ENCODE peak calls at places on chromosomes 11 and 22, in four cellular contexts. S is psoas muscle; X is ovary; L is activated T-helper 1 cell treated with anti-CD3 and anti-CD28 coated beads, Interleukin-12 subunit alpha, Interleukin-12 subunit beta, Interleukin-2, Interleukin-4 antibody, amounts not matched to agents 30 ng/mL and 10 ng/mL and 1 ng/mL, durations not matched to agents 14 hours and 24 hours and 36 hours. N is an unnamed sample.

GRCh38 chr11:69553416-69554357 is 72.2 kb downstream of the LINC01488 start:
- DNase-seq in S (no peak), X (no peak), L (no peak), N (peak)

GRCh38 chr11:63146586-63146985 is 2.6 kb upstream of the SLC22A24 start:
- DNase-seq in S (no peak), X (no peak), L (no peak), N (no peak)

GRCh38 chr22:45553333-45554039 is 50.8 kb downstream of the FBLN1 start:
- DNase-seq in S (peak), X (peak), L (peak), N (peak)

GRCh38 chr11:17413414-17414316 is 25.2 kb upstream of the KCNJ11 start:
- DNase-seq in S (peak), X (no peak), L (no peak), N (no peak)

GRCh38 chr11:12280838-12281565 is 96.4 kb upstream of the PARVA start:
- DNase-seq in S (no peak), X (no peak), L (no peak), N (peak)

GRCh38 chr22:48258108-48258705 is 1495.8 kb downstream of the TBC1D22A start:
- DNase-seq in S (no peak), X (no peak), L (no peak), N (peak)

GRCh38 chr11:130531061-130531460 is 82.6 kb downstream of the ADAMTS15 start:
- DNase-seq in S (no peak), X (no peak), L (no peak), N (no peak)

GRCh38 chr22:50059881-50060262 is 1.8 kb upstream of the TTLL8 start:
- DNase-seq in S (no peak), X (no peak), L (no peak), N (no peak)

GRCh38 chr11:113587318-113587739 is 112.1 kb upstream of the DRD2 start:
- DNase-seq in S (no peak), X (no peak), L (peak), N (no peak)

GRCh38 chr11:131724436-131724995 is 354.1 kb downstream of the NTM start:
- DNase-seq in S (no peak), X (no peak), L (no peak), N (no peak)

GRCh38 chr11:68408512-68408911 is 52.0 kb upstream of the PPP6R3 start:
- DNase-seq in S (no peak), X (no peak), L (no peak), N (no peak)

GRCh38 chr22:49763696-49764095 is 64.0 kb downstream of the BRD1 start:
- DNase-seq in S (peak), X (peak), L (no peak), N (peak)

N was measured in ascending aorta.